ENCODE peak calls at places on chromosomes 13 and 19, in five cellular contexts. F, D, H, C and X are unnamed samples.

GRCh38 chr19:45901912-45902650 is at the start of gene MYPOP:
- DNase-seq in D (no peak), F (no peak), C (no peak), H (no peak), X (peak; percentile 61)

GRCh38 chr13:48782429-48782840 is 128.7 kb downstream of the CYSLTR2 start:
- DNase-seq in D (no peak), H (no peak), F (peak; percentile 20), C (no peak), X (no peak)

GRCh38 chr13:74929436-74929835 is 552.5 kb downstream of the TBC1D4 start:
- DNase-seq in C (no peak), H (no peak), F (no peak), D (no peak), X (no peak)

GRCh38 chr19:33558846-33559245 is 37.3 kb upstream of the PEPD start:
- DNase-seq in C (no peak), D (no peak), F (no peak), H (no peak), X (peak; percentile 25)

GRCh38 chr13:35164324-35164932 is 222.4 kb downstream of the NBEA start:
- DNase-seq in F (no peak), C (no peak), D (peak; percentile 33), H (no peak), X (peak; percentile 63)

GRCh38 chr13:35292329-35292728 is 184.2 kb downstream of the MAB21L1 start:
- DNase-seq in D (no peak), F (no peak), H (no peak), C (no peak), X (no peak)

GRCh38 chr13:29907670-29908069 is 57.3 kb upstream of the UBL3 start:
- DNase-seq in H (no peak), C (no peak), D (no peak), F (no peak), X (no peak)

GRCh38 chr13:91722267-91722884 is 324.0 kb downstream of the GPC5 start:
- DNase-seq in D (peak; percentile 23), H (no peak), C (no peak), F (no peak), X (peak; percentile 53)

GRCh38 chr13:95113601-95114000 is 187.7 kb downstream of the ABCC4 start:
- DNase-seq in C (no peak), F (no peak), D (no peak), H (no peak), X (no peak)

GRCh38 chr19:4015705-4016402 is 8.3 kb downstream of the PIAS4 start:
- DNase-seq in D (no peak), F (peak; percentile 74), C (no peak), H (no peak), X (no peak)

GRCh38 chr13:100275746-100276145 is 186.9 kb downstream of the PCCA start:
- DNase-seq in D (no peak), H (no peak), F (no peak), C (no peak), X (peak; percentile 59)

GRCh38 chr19:7067716-7068115 is 1.8 kb upstream of the ZNF557 start:
- DNase-seq in F (no peak), C (no peak), H (no peak), D (no peak), X (no peak)

GRCh38 chr13:21338156-21338555 is 120.9 kb downstream of the ZDHHC20 start:
- DNase-seq in C (no peak), D (no peak), H (no peak), F (no peak), X (no peak)

GRCh38 chr19:7515471-7516226 is at the start of gene ZNF358:
- DNase-seq in F (peak; percentile 69), H (peak; percentile 13), C (peak; percentile 39), D (peak; percentile 72), X (peak; percentile 90)

GRCh38 chr19:40908981-40909380 is 26.9 kb upstream of the CYP2A7 start:
- DNase-seq in C (no peak), D (no peak), F (no peak), H (peak; percentile 45), X (peak; percentile 5)

GRCh38 chr13:62309904-62310303 is 894.3 kb upstream of the PCDH20 start:
- DNase-seq in D (no peak), C (no peak), H (no peak), F (no peak), X (peak; percentile 58)

GRCh38 chr13:84430441-84430840 is 548.2 kb upstream of the SLITRK1 start:
- DNase-seq in F (no peak), H (no peak), D (peak; percentile 23), C (no peak), X (peak; percentile 60)

GRCh38 chr19:55173186-55173716 is 6.8 kb upstream of the DNAAF3 start:
- DNase-seq in F (no peak), C (no peak), H (no peak), D (no peak), X (no peak)

GRCh38 chr13:73984949-73985691 is 149.1 kb downstream of the KLF12 start:
- DNase-seq in F (no peak), D (no peak), H (peak; percentile 88), C (peak; percentile 49), X (peak; percentile 94)

GRCh38 chr13:38141792-38142191 is 207.9 kb upstream of the UFM1 start:
- DNase-seq in H (no peak), F (no peak), C (no peak), D (no peak), X (no peak)

GRCh38 chr19:39372047-39372802 is 18.7 kb downstream of the PAF1 start:
- DNase-seq in C (no peak), F (peak; percentile 77), H (no peak), D (no peak), X (no peak)

GRCh38 chr13:32080328-32080744 is 48.8 kb downstream of the FRY start:
- DNase-seq in H (no peak), C (no peak), F (no peak), D (no peak), X (no peak)

GRCh38 chr13:110915057-110915873 is at the start of gene ANKRD10:
- DNase-seq in C (peak; percentile 94), H (peak; percentile 90), D (peak; percentile 100), F (peak; percentile 100), X (peak; percentile 100)

GRCh38 chr19:46471116-46471733 is at the start of gene PNMA8A:
- DNase-seq in D (peak; percentile 91), H (no peak), C (no peak), F (peak; percentile 73), X (peak; percentile 91)

GRCh38 chr19:55472463-55472862 is 4.0 kb upstream of the ZNF628 start:
- DNase-seq in D (no peak), C (no peak), H (no peak), F (no peak), X (no peak)

GRCh38 chr19:10113592-10113963 is 2.1 kb downstream of the P2RY11 start:
- DNase-seq in C (no peak), H (no peak), D (no peak), F (no peak), X (peak; percentile 31)

GRCh38 chr13:31191748-31192147 is 8.0 kb upstream of the B3GLCT start:
- DNase-seq in D (no peak), F (no peak), H (no peak), C (no peak), X (no peak)

GRCh38 chr19:47109541-47110375 is 3.8 kb downstream of the ZC3H4 start:
- DNase-seq in C (no peak), H (peak; percentile 63), D (no peak), F (no peak), X (no peak)

GRCh38 chr19:18513868-18514267 is 8.0 kb downstream of the ELL start:
- DNase-seq in C (no peak), D (no peak), F (no peak), H (no peak), X (no peak)